ENCODE peak calls at places on chromosome 11, in nine cellular contexts. C, V, Y, J, A, G, Q, S and O are unnamed samples.

GRCh38 chr11:97895572-97895971 is 1125.2 kb upstream of the CNTN5 start:
- DNase-seq in C (no peak), V (no peak), Y (no peak), J (no peak), A (no peak), G (no peak), Q (no peak), S (no peak), O (no peak)

GRCh38 chr11:15687342-15687741 is 572.6 kb downstream of the INSC start:
- DNase-seq in C (no peak), V (no peak), Y (no peak), J (no peak), A (no peak), G (no peak), Q (peak; percentile 24), S (no peak), O (no peak)

GRCh38 chr11:23866641-23867040 is 630.2 kb upstream of the LUZP2 start:
- DNase-seq in C (no peak), V (no peak), Y (no peak), J (no peak), A (no peak), G (no peak), Q (peak; percentile 60), S (no peak), O (no peak)

GRCh38 chr11:126459691-126460404 is 104.4 kb downstream of the ST3GAL4 start:
- DNase-seq in C (peak; percentile 98), V (no peak), Y (no peak), J (no peak), A (no peak), G (peak; percentile 10), Q (peak; percentile 91), S (no peak), O (no peak)

GRCh38 chr11:119612814-119613213 is 116.2 kb downstream of the NECTIN1 start:
- DNase-seq in C (no peak), V (no peak), Y (no peak), J (no peak), A (no peak), G (no peak), Q (no peak), S (no peak), O (no peak)

GRCh38 chr11:70488171-70488570 is 89.8 kb downstream of the CTTN start:
- DNase-seq in C (no peak), V (no peak), Y (no peak), J (no peak), A (no peak), G (no peak), Q (no peak), S (no peak), O (no peak)

GRCh38 chr11:9330387-9331384 is 16.3 kb upstream of the TMEM41B start:
- DNase-seq in C (peak; percentile 97), V (no peak), Y (no peak), J (no peak), A (no peak), G (peak; percentile 73), Q (peak; percentile 57), S (no peak), O (no peak)

GRCh38 chr11:46006418-46007070 is 84.1 kb downstream of the LARGE2 start:
- DNase-seq in C (peak; percentile 77), V (peak; percentile 15), Y (no peak), J (no peak), A (no peak), G (no peak), Q (peak; percentile 84), S (no peak), O (peak; percentile 70)

GRCh38 chr11:86395061-86395551 is 20.4 kb downstream of the CCDC81 start:
- DNase-seq in C (peak; percentile 18), V (no peak), Y (no peak), J (no peak), A (peak; percentile 79), G (no peak), Q (peak; percentile 34), S (no peak), O (no peak)

GRCh38 chr11:15695096-15695721 is 580.5 kb downstream of the INSC start:
- DNase-seq in C (no peak), V (no peak), Y (no peak), J (no peak), A (no peak), G (no peak), Q (no peak), S (no peak), O (no peak)

GRCh38 chr11:113998574-113998973 is 23.7 kb downstream of the HTR3A start:
- DNase-seq in C (no peak), V (peak; percentile 47), Y (no peak), J (no peak), A (no peak), G (no peak), Q (no peak), S (no peak), O (no peak)

GRCh38 chr11:122851366-122852011 is 13.2 kb downstream of the CRTAM start:
- DNase-seq in C (no peak), V (no peak), Y (no peak), J (no peak), A (no peak), G (no peak), Q (no peak), S (no peak), O (peak; percentile 21)

GRCh38 chr11:5004429-5005274 is 10.0 kb downstream of the OR51L1 start:
- DNase-seq in C (peak; percentile 59), V (peak; percentile 65), Y (peak; percentile 36), J (peak; percentile 55), A (peak; percentile 75), G (peak; percentile 5), Q (peak; percentile 61), S (no peak), O (peak; percentile 15)

GRCh38 chr11:61489833-61490585 is 18.5 kb upstream of the LRRC10B start:
- DNase-seq in C (peak; percentile 42), V (peak; percentile 59), Y (no peak), J (peak; percentile 93), A (no peak), G (no peak), Q (peak; percentile 10), S (no peak), O (no peak)

GRCh38 chr11:8312966-8313365 is 49.3 kb upstream of the LMO1 start:
- DNase-seq in C (no peak), V (no peak), Y (no peak), J (no peak), A (no peak), G (no peak), Q (no peak), S (no peak), O (no peak)

GRCh38 chr11:69510471-69511357 is 29.3 kb downstream of the LINC01488 start:
- DNase-seq in C (peak; percentile 46), V (no peak), Y (no peak), J (no peak), A (no peak), G (peak; percentile 12), Q (peak; percentile 72), S (no peak), O (no peak)

GRCh38 chr11:14924291-14924690 is 32.3 kb upstream of the CYP2R1 start:
- DNase-seq in C (no peak), V (no peak), Y (no peak), J (no peak), A (no peak), G (no peak), Q (no peak), S (no peak), O (no peak)

GRCh38 chr11:33377852-33378385 is 120.7 kb downstream of the HIPK3 start:
- DNase-seq in C (peak; percentile 11), V (no peak), Y (no peak), J (no peak), A (no peak), G (no peak), Q (peak; percentile 69), S (no peak), O (no peak)
- TF ChIP-seq CTCF in C (no peak), V (no peak), Y (no peak), J (no peak), A (no peak), G (no peak), Q (no peak), S (no peak), O (no peak)

DNA sequence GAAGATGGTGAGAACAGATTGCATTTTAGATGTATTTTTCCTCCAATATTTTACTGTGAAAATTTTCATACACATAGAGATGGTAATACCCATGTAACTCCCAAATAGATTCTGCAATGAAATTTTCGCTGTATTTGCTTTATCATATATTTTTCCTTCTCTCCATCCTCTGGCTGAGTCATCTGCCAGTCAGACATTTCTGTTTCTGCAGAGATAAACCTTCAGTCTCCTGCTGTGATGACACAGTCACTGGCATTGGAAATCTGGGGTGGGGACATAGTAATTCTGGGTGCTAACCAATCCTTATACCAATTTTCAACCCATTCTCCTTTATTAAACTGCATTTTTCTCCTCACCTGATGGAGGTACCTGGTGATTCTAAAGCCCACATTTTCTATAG is 33.7 kb downstream of the SVIP start:
- DNase-seq in C (no peak), V (no peak), Y (no peak), J (no peak), A (no peak), G (no peak), Q (peak; percentile 38), S (no peak), O (no peak)
- TF ChIP-seq CTCF in C (no peak), V (no peak), Y (no peak), J (no peak), A (no peak), G (no peak), Q (no peak), S (no peak), O (no peak)

DNA sequence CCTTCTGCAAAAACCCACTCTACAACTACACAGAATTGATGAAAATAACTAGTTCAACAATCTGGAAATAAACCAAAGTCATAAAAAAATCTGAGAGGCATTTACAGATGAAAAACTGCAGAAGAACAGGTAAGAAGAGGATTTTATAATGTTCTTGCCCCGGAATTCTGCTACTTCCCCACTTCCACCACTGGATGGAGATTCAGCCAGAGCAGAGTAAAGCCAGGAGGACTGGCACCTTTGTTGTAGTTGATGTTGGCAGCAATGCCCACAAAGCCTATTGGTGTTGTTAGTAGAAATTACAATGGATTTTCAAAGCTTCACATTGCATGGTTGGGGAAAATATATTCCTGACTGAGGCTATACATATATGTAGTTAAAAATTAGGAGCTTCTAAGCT is 640.2 kb downstream of the LRRC4C start:
- DNase-seq in C (no peak), V (no peak), Y (no peak), J (no peak), A (no peak), G (no peak), Q (no peak), S (no peak), O (no peak)
- TF ChIP-seq CTCF in C (no peak), V (no peak), Y (no peak), J (no peak), A (no peak), G (no peak), Q (no peak), S (no peak), O (no peak)

DNA sequence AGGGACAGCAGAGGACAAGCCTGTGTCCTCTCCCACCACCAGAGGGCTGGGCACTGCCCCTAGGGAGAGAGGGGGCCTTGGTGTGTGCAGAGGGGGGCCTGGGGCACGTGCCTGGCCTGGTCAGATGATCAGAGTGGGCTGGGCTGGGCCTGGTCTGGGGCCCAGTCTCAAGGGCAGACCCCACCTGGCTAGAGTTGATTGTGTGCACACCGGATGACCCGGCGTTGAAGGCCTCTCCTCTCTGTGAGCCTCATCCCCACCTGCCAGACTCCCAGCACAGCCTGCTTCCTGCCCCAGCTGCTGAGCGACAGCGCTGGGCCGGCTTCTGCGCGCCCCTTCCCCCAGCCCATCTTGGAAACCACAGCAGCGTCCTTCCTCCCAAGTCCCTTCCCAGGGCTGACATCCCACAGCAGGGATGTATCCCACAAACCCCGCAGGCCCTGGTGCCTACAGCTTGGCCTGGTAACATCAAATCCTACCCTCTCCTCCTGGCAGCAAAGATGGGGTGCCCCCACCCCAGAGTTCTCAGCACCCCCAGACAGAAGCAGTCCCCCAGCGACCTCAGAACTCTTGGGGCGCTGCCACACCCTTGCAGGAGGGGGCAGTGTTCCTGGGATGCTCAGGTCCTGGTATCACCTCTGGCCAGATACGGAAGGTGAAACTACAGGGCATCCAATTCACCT is 11.1 kb upstream of the TSSC4 start:
- DNase-seq in C (no peak), V (no peak), Y (no peak), J (no peak), A (no peak), G (no peak), Q (no peak), S (no peak), O (no peak)
- TF ChIP-seq CTCF in C (peak; percentile 14), V (no peak), Y (no peak), J (no peak), A (no peak), G (no peak), Q (no peak), S (no peak), O (peak; percentile 19)